ENCODE peak calls at places on chromosomes 3 and 15, in seven cellular contexts. L is H9, F is kidney epithelial cell, U is A549, A is cardiac fibroblast, X is AG04450, N is body of pancreas. S is an unnamed sample.

GRCh38 chr3:198113219-198114053 is 153.4 kb downstream of the LMLN start:
- DNase-seq in L (peak), F (no peak), U (no peak), A (peak), X (no peak), N (no peak), S (peak)

GRCh38 chr3:69442771-69443197 is 56.9 kb upstream of the FRMD4B start:
- DNase-seq in L (no peak), F (no peak), U (no peak), A (no peak), X (no peak), N (no peak), S (no peak)

GRCh38 chr3:142115927-142116668 is 33.2 kb downstream of the TFDP2 start:
- DNase-seq in L (no peak), F (no peak), U (no peak), A (no peak), X (no peak), N (no peak), S (no peak)

GRCh38 chr3:150740733-150741496 is 22.1 kb downstream of the SIAH2 start:
- DNase-seq in L (no peak), F (no peak), U (no peak), A (no peak), X (no peak), N (no peak), S (no peak)

GRCh38 chr3:143239026-143239425 is 119.5 kb downstream of the CHST2 start:
- DNase-seq in L (no peak), F (no peak), U (no peak), A (peak), X (no peak), N (no peak), S (no peak)

GRCh38 chr3:182906036-182906435 is 74.3 kb downstream of the DCUN1D1 start:
- DNase-seq in L (no peak), F (no peak), U (no peak), A (no peak), X (no peak), N (no peak), S (no peak)

GRCh38 chr3:44814751-44815150 is 47.0 kb upstream of the TMEM42 start:
- DNase-seq in L (no peak), F (no peak), U (no peak), A (no peak), X (no peak), N (no peak), S (no peak)

GRCh38 chr15:45732544-45733130 is 97.8 kb downstream of the SQOR start:
- DNase-seq in L (no peak), F (no peak), U (no peak), A (no peak), X (no peak), N (no peak), S (no peak)

GRCh38 chr3:172270767-172271166 is 177.5 kb downstream of the GHSR start:
- DNase-seq in L (no peak), F (no peak), U (no peak), A (no peak), X (no peak), N (no peak), S (peak)

GRCh38 chr3:29465836-29466235 is 185.0 kb downstream of the RBMS3 start:
- DNase-seq in L (no peak), F (peak), U (no peak), A (peak), X (peak), N (no peak), S (no peak)

GRCh38 chr3:36991147-36991546 is 1.8 kb downstream of the EPM2AIP1 start:
- DNase-seq in L (no peak), F (no peak), U (no peak), A (no peak), X (no peak), N (no peak), S (no peak)

GRCh38 chr3:134352031-134352671 is 22.1 kb downstream of the AMOTL2 start:
- DNase-seq in L (no peak), F (no peak), U (no peak), A (peak), X (no peak), N (peak), S (no peak)

GRCh38 chr3:97952872-97953271 is 19.4 kb downstream of the RIOX2 start:
- DNase-seq in L (no peak), F (no peak), U (no peak), A (peak), X (no peak), N (no peak), S (no peak)

GRCh38 chr15:64842099-64842940 is 605 bp downstream of the PLEKHO2 start:
- DNase-seq in L (no peak), F (no peak), U (peak), A (peak), X (no peak), N (no peak), S (no peak)

GRCh38 chr3:29649815-29650547 is 369.1 kb downstream of the RBMS3 start:
- DNase-seq in L (no peak), F (no peak), U (no peak), A (peak), X (no peak), N (no peak), S (no peak)

GRCh38 chr3:148873928-148874326 is 8.8 kb downstream of the CPA3 start:
- DNase-seq in L (no peak), F (no peak), U (no peak), A (no peak), X (no peak), N (no peak), S (no peak)

GRCh38 chr3:140816372-140816771 is 125.3 kb upstream of the SLC25A36 start:
- DNase-seq in L (no peak), F (no peak), U (no peak), A (no peak), X (no peak), N (no peak), S (peak)

GRCh38 chr3:154244644-154245043 is 79.6 kb downstream of the DHX36 start:
- DNase-seq in L (no peak), F (no peak), U (no peak), A (peak), X (no peak), N (no peak), S (no peak)

GRCh38 chr15:70016511-70016994 is 81.2 kb downstream of the TLE3 start:
- DNase-seq in L (no peak), F (no peak), U (no peak), A (no peak), X (no peak), N (no peak), S (peak)

DNA sequence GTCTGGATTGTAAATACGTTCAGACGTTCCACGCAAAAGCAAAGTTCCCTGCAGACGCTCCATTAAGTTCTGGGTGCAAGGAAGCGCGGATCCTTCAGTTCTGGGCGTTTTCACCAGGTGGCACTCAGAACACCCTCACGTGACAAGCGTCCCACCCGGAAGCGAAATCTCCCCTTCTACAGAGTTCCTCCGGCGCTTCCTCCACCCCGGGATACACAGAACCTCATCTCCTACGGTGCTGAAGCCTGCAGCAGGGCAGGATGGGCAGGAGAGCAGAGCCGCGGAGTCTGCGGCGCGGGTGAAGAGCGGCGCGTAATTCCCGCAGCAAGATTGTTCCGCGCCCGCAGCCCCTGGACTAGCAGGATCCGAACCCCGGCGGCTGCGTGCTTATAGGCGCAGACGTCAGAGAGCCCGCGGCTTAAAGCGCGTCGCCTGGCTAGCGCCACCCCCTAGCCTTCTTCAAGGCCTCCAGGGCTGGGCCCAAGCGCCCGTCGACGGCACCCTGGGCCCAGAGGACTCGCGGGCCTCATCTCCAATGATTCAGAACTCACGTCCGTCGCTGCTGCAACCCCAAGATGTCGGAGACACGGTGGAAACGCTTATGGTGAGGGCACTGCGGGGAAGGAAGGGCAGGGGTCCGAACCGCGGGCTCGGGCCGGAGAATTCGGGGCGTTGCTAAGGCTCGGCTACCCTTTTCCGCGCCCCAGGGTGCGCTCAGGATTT is at the start of gene SLC25A38:
- DNase-seq in L (peak), F (peak), U (peak), A (peak), X (peak), N (peak), S (peak)
- TF ChIP-seq CTCF in L (peak), F (peak), U (peak), A (peak), X (peak), N (peak), S (peak)

GRCh38 chr15:50150349-50150748 is 31.3 kb upstream of the ATP8B4 start:
- DNase-seq in L (no peak), F (no peak), U (no peak), A (no peak), X (no peak), N (no peak), S (no peak)

GRCh38 chr15:50146661-50147060 is 27.6 kb upstream of the ATP8B4 start:
- DNase-seq in L (no peak), F (no peak), U (no peak), A (no peak), X (no peak), N (no peak), S (no peak)

GRCh38 chr15:50149090-50149489 is 30.1 kb upstream of the ATP8B4 start:
- DNase-seq in L (no peak), F (no peak), U (no peak), A (no peak), X (no peak), N (no peak), S (no peak)

GRCh38 chr15:50150851-50151250 is 31.1 kb upstream of the SLC27A2 start:
- DNase-seq in L (no peak), F (no peak), U (no peak), A (no peak), X (no peak), N (no peak), S (no peak)

DNA sequence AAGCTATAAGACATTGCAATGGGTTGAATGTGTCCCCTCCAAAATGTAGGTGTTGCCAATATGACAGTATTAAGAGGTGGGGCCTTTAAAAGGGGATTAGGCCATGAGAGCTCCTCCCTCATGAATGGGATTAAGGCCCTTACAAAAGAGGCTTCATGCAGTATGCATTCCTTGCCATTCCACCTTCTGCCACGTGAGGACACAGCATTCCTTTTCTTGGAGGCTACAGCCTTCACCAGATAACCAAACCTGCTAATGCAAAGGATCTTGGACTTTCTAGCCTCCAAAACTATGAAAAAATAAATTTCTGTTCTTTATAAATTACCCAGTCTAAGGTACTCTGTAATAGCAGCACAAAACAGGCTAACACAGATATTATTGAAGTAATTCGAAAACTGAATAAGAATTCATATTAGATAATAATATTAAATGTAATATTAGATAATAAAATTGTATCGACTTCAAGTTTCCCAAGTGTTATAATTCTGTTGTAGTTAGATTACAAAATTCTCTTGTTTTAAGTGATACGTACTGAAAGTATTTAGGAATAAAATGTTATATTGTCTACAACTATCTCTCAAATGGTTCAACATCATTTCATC is 29.4 kb upstream of the ATP8B4 start:
- DNase-seq in L (peak), F (no peak), U (no peak), A (peak), X (peak), N (no peak), S (no peak)
- TF ChIP-seq CTCF in L (peak), F (peak), U (peak), A (peak), X (peak), N (peak), S (peak)

GRCh38 chr3:196179380-196180308 is 31.6 kb downstream of the ZDHHC19 start:
- DNase-seq in L (peak), F (no peak), U (no peak), A (peak), X (peak), N (no peak), S (peak)
- TF ChIP-seq CTCF in L (peak), F (no peak), U (no peak), A (no peak), X (no peak), N (no peak), S (peak)

DNA sequence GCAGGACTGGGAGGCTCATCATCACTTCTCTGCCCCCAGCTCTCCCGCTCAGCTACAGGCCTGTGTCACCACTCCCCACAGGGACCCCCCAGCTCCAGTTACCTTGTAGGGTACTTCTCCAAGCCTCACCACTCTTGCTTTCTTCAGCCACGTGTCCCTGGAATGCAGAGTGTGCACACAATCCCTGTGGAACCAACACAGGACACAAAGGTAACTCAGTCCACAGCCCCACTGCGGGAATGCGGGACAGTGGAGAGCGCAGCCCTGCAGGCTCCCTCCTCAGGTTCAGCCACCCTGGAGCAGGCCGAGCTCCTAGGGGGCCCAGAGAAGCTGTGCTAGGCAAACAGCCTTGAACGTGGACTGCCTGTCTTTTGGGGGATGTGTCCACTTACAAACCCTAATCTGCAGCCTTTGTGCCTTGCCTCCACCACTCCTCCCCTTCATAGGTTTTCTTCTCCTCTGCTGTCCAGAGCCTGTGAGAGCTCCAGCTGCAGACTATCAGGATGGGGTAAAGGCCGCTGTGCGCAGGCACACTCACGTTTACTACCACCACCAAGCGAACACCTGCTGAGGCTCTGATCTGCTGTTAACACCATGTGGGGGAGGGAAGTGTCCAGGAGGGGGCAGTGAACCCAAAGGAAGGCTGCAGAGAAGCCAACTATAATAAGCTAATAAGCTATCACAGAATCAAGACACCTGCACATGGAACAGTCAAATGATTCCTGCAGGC is 26.0 kb downstream of the XPC start:
- DNase-seq in L (peak), F (no peak), U (peak), A (no peak), X (no peak), N (no peak), S (no peak)
- TF ChIP-seq CTCF in L (peak), F (peak), U (no peak), A (peak), X (peak), N (no peak), S (no peak)

DNA sequence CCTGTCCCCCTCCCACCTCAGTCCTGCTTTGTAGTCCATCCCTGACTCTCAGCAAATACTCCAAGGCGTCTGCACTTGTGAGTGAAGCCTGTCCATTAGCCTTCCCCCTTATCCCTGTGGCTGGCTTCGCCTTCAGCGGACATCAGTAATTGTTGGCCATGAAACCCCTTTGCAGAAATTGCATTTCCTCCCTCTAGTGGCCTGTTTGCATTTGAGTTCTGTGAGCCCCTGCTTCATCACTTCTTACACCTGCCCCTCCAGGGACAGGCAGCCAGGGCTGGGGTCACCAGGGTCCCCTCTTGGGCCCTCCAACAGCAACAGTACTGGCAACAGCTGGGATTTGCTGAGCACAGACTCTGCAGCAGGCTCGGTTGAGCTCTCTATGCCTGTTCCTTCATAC is 9.0 kb upstream of the LRRK1 start:
- DNase-seq in L (no peak), F (no peak), U (no peak), A (no peak), X (no peak), N (no peak), S (no peak)
- TF ChIP-seq CTCF in L (peak), F (peak), U (peak), A (peak), X (peak), N (no peak), S (no peak)

DNA sequence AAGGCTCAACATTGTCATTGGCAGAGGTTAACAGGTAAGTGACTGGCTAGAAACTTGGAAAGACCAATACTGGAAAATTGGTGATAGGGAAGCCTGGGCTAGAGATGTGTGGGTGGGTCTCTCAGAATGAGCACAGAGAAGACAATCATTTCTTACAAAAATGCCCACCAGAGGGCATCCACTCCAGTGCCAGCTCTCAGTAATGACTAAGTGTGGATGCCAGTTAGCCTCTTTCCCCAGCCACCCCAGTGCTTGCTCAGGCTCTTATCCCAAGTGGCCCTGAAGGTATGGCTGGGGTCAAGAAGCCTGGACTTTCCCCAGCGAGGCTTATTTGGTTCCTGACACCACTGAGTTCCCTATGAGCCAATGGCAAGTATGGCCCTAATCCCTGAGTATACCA is 115.9 kb upstream of the ST8SIA2 start:
- DNase-seq in L (peak), F (no peak), U (peak), A (peak), X (no peak), N (no peak), S (peak)
- TF ChIP-seq CTCF in L (peak), F (peak), U (peak), A (no peak), X (peak), N (peak), S (peak)

DNA sequence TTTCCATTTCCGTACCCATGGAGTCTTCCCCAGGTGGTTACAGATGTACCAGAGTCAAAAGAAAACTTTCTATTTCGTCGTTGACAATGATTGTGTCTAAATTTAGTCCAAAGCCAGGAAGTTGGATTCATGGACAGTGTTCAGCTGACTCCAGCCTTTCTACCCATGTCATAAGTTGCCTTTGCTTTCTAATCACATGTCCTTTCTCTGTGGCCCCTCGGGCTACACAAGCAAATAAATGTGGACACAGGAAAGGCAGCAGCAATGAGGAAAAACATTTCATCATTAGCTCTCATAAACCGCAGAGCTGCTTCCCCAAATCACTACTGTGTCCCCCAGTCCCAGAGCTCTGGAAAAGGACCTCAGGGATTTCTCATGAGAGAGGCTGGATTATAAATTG is 82.0 kb downstream of the USF3 start:
- DNase-seq in L (no peak), F (no peak), U (no peak), A (peak), X (no peak), N (no peak), S (no peak)
- TF ChIP-seq CTCF in L (no peak), F (no peak), U (no peak), A (no peak), X (no peak), N (no peak), S (no peak)